ENCODE peak calls at places on chromosome 7, in six cellular contexts. One of them, this sample, is unnamed.

GRCh38 chr7:111752022-111752582 is 189.8 kb upstream of the IMMP2L start:
- DNase-seq in choroid plexus epithelial cell: peak
- DNase-seq in cardiac fibroblast: peak
- DNase-seq in lower leg skin: peak
- DNase-seq in GM10248: peak
- DNase-seq in CD8-positive, alpha-beta T cell: peak
- DNase-seq in this sample: no peak

GRCh38 chr7:150446288-150446938 is 4.0 kb upstream of the GIMAP8 start:
- DNase-seq in CD8-positive, alpha-beta T cell: no peak
- DNase-seq in cardiac fibroblast: no peak
- DNase-seq in GM10248: no peak
- DNase-seq in lower leg skin: no peak
- DNase-seq in choroid plexus epithelial cell: no peak
- DNase-seq in this sample: no peak

GRCh38 chr7:114879554-114879953 is 42.3 kb upstream of the MDFIC start:
- DNase-seq in cardiac fibroblast: peak
- DNase-seq in CD8-positive, alpha-beta T cell: no peak
- DNase-seq in choroid plexus epithelial cell: peak
- DNase-seq in lower leg skin: no peak
- DNase-seq in GM10248: no peak
- DNase-seq in this sample: no peak

GRCh38 chr7:108340856-108341411 is 115.3 kb downstream of the NRCAM start:
- DNase-seq in choroid plexus epithelial cell: no peak
- DNase-seq in CD8-positive, alpha-beta T cell: no peak
- DNase-seq in lower leg skin: no peak
- DNase-seq in GM10248: no peak
- DNase-seq in cardiac fibroblast: no peak
- DNase-seq in this sample: no peak

GRCh38 chr7:30172451-30172850 is 37.7 kb downstream of the MTURN start:
- DNase-seq in GM10248: no peak
- DNase-seq in CD8-positive, alpha-beta T cell: no peak
- DNase-seq in choroid plexus epithelial cell: no peak
- DNase-seq in cardiac fibroblast: no peak
- DNase-seq in lower leg skin: no peak
- DNase-seq in this sample: no peak

GRCh38 chr7:52764502-52765169 is 270.8 kb upstream of the POM121L12 start:
- DNase-seq in GM10248: no peak
- DNase-seq in CD8-positive, alpha-beta T cell: no peak
- DNase-seq in lower leg skin: no peak
- DNase-seq in cardiac fibroblast: no peak
- DNase-seq in choroid plexus epithelial cell: no peak
- DNase-seq in this sample: no peak

GRCh38 chr7:44145969-44146897 is 5.1 kb upstream of the MYL7 start:
- DNase-seq in lower leg skin: peak
- DNase-seq in GM10248: peak
- DNase-seq in choroid plexus epithelial cell: peak
- DNase-seq in CD8-positive, alpha-beta T cell: peak
- DNase-seq in cardiac fibroblast: peak
- DNase-seq in this sample: peak

GRCh38 chr7:41688012-41688625 is 14.8 kb downstream of the INHBA start:
- DNase-seq in choroid plexus epithelial cell: peak
- DNase-seq in cardiac fibroblast: no peak
- DNase-seq in lower leg skin: no peak
- DNase-seq in GM10248: no peak
- DNase-seq in CD8-positive, alpha-beta T cell: no peak
- DNase-seq in this sample: no peak

GRCh38 chr7:54825368-54825767 is 66.4 kb upstream of the SEC61G start:
- DNase-seq in cardiac fibroblast: no peak
- DNase-seq in GM10248: no peak
- DNase-seq in lower leg skin: no peak
- DNase-seq in CD8-positive, alpha-beta T cell: no peak
- DNase-seq in choroid plexus epithelial cell: no peak
- DNase-seq in this sample: no peak

GRCh38 chr7:155879592-155879991 is 67.3 kb upstream of the SHH start:
- DNase-seq in lower leg skin: peak
- DNase-seq in CD8-positive, alpha-beta T cell: no peak
- DNase-seq in choroid plexus epithelial cell: no peak
- DNase-seq in GM10248: no peak
- DNase-seq in cardiac fibroblast: no peak
- DNase-seq in this sample: no peak

GRCh38 chr7:148110097-148110868 is 480.3 kb upstream of the C7orf33 start:
- DNase-seq in choroid plexus epithelial cell: no peak
- DNase-seq in lower leg skin: no peak
- DNase-seq in cardiac fibroblast: no peak
- DNase-seq in CD8-positive, alpha-beta T cell: no peak
- DNase-seq in GM10248: no peak
- DNase-seq in this sample: no peak
- TF ChIP-seq CTCF in choroid plexus epithelial cell: no peak
- TF ChIP-seq CTCF in lower leg skin: no peak
- TF ChIP-seq CTCF in cardiac fibroblast: no peak
- TF ChIP-seq CTCF in CD8-positive, alpha-beta T cell: no peak
- TF ChIP-seq CTCF in GM10248: no peak
- TF ChIP-seq CTCF in this sample: no peak

DNA sequence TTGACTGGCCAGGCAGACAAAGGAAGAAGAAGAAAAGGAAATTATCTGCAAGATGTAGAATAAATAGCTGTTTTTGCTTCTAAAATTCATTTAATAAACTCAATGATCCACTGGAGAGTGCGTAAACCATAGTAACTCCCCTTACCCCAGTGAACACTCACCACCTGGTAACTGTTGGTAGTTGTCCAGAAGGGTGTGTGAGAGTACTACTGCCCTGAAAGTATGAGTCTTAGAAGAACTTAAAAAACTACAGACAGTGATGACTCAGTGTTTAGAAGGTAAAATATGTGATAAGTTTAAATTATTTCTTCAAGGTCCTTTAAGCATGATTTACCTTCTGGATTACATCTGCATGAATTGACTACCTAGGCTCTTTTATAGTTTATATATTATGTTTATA is 53.0 kb upstream of the SEMA3A start:
- DNase-seq in cardiac fibroblast: peak
- DNase-seq in CD8-positive, alpha-beta T cell: no peak
- DNase-seq in GM10248: no peak
- DNase-seq in lower leg skin: no peak
- DNase-seq in choroid plexus epithelial cell: peak
- DNase-seq in this sample: no peak
- TF ChIP-seq CTCF in cardiac fibroblast: peak
- TF ChIP-seq CTCF in CD8-positive, alpha-beta T cell: no peak
- TF ChIP-seq CTCF in GM10248: no peak
- TF ChIP-seq CTCF in lower leg skin: no peak
- TF ChIP-seq CTCF in choroid plexus epithelial cell: peak
- TF ChIP-seq CTCF in this sample: no peak

GRCh38 chr7:91242097-91242846 is 22.0 kb upstream of the FZD1 start:
- DNase-seq in CD8-positive, alpha-beta T cell: no peak
- DNase-seq in lower leg skin: no peak
- DNase-seq in choroid plexus epithelial cell: no peak
- DNase-seq in cardiac fibroblast: peak
- DNase-seq in GM10248: no peak
- DNase-seq in this sample: no peak
- TF ChIP-seq CTCF in CD8-positive, alpha-beta T cell: no peak
- TF ChIP-seq CTCF in lower leg skin: no peak
- TF ChIP-seq CTCF in choroid plexus epithelial cell: no peak
- TF ChIP-seq CTCF in cardiac fibroblast: no peak
- TF ChIP-seq CTCF in GM10248: no peak
- TF ChIP-seq CTCF in this sample: no peak

DNA sequence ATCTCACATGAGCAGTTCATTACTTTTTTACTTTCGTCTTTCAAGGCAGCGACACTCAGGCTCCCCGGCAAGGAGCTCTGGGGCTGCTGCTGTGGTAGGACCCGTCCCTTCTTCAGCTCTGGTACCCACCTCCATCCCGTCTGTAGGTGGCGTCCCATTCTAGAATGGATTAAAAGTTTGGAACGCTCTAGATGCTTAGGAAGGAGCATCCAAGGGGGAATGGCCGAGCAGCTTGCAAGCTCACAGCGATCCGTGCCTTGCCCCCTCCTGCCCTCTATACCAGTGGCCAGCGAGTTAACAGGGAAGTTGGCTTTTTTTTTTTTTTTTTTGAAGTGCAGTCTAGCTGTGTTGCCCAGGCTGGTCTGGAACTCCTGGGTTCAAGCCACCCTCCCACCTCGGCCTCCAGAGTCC is 22.8 kb upstream of the TTYH3 start:
- DNase-seq in lower leg skin: no peak
- DNase-seq in choroid plexus epithelial cell: peak
- DNase-seq in CD8-positive, alpha-beta T cell: no peak
- DNase-seq in GM10248: peak
- DNase-seq in cardiac fibroblast: peak
- DNase-seq in this sample: no peak
- TF ChIP-seq CTCF in lower leg skin: no peak
- TF ChIP-seq CTCF in choroid plexus epithelial cell: peak
- TF ChIP-seq CTCF in CD8-positive, alpha-beta T cell: peak
- TF ChIP-seq CTCF in GM10248: peak
- TF ChIP-seq CTCF in cardiac fibroblast: peak
- TF ChIP-seq CTCF in this sample: no peak